ENCODE peak calls at places on chromosomes 11 and 22, in five cellular contexts. M, O, Y, L and A are unnamed samples.

GRCh38 chr11:21582791-21583190 is 610.1 kb upstream of the ANO5 start:
- DNase-seq in M (no peak), O (peak; percentile 45), Y (no peak), L (no peak), A (no peak)

GRCh38 chr11:11842426-11843008 is 745 bp downstream of the USP47 start:
- DNase-seq in O (peak; percentile 83), Y (peak; percentile 53), L (no peak), M (peak; percentile 77), A (peak; percentile 82)

GRCh38 chr22:48145738-48146137 is 1383.3 kb downstream of the TBC1D22A start:
- DNase-seq in O (no peak), Y (no peak), L (no peak), M (no peak), A (no peak)

GRCh38 chr11:127003260-127003981 is 2.9 kb upstream of the KIRREL3 start:
- DNase-seq in O (peak; percentile 71), M (no peak), Y (no peak), L (peak; percentile 84), A (peak; percentile 67)

GRCh38 chr11:78371221-78371899 is 46.3 kb downstream of the GAB2 start:
- DNase-seq in O (no peak), M (peak; percentile 38), Y (no peak), L (no peak), A (no peak)

GRCh38 chr11:91871791-91872190 is 352.8 kb upstream of the FAT3 start:
- DNase-seq in L (no peak), Y (no peak), O (no peak), M (no peak), A (no peak)

GRCh38 chr11:116605543-116605942 is 167.2 kb downstream of the BUD13 start:
- DNase-seq in Y (peak; percentile 32), O (peak; percentile 55), L (peak; percentile 96), M (peak; percentile 56), A (peak; percentile 81)

GRCh38 chr11:69867076-69868002 is 48.1 kb upstream of the FGF3 start:
- DNase-seq in M (no peak), O (no peak), Y (no peak), L (no peak), A (no peak)

GRCh38 chr11:63007920-63008319 is 7.7 kb downstream of the SLC22A8 start:
- DNase-seq in O (no peak), Y (no peak), L (no peak), M (no peak), A (peak; percentile 21)

GRCh38 chr22:31603081-31603525 is 58.9 kb downstream of the PISD start:
- DNase-seq in Y (no peak), L (no peak), M (no peak), O (no peak), A (no peak)

GRCh38 chr11:70243912-70244652 is 26.4 kb upstream of the PPFIA1 start:
- DNase-seq in O (no peak), Y (no peak), M (no peak), L (no peak), A (no peak)

GRCh38 chr11:1907955-1908354 is 11.5 kb upstream of the TNNT3 start:
- DNase-seq in L (no peak), M (no peak), O (no peak), Y (no peak), A (no peak)

GRCh38 chr11:118106789-118107335 is 20.1 kb upstream of the SMIM35 start:
- DNase-seq in Y (no peak), M (no peak), L (no peak), O (no peak), A (no peak)

GRCh38 chr11:111334495-111335123 is 36.3 kb downstream of the POU2AF3 start:
- DNase-seq in O (no peak), Y (no peak), M (no peak), L (no peak), A (peak; percentile 74)

GRCh38 chr11:68343761-68344256 is 31.4 kb downstream of the LRP5 start:
- DNase-seq in M (no peak), O (no peak), Y (no peak), L (no peak), A (peak; percentile 49)

GRCh38 chr11:35857922-35858321 is 85.9 kb upstream of the LDLRAD3 start:
- DNase-seq in O (no peak), M (no peak), Y (no peak), L (no peak), A (no peak)

GRCh38 chr22:30763815-30764686 is 69.4 kb downstream of the OSBP2 start:
- DNase-seq in O (peak; percentile 59), L (peak; percentile 61), M (peak; percentile 64), Y (peak; percentile 59), A (peak; percentile 88)

GRCh38 chr11:123238297-123238696 is 43.2 kb upstream of the CLMP start:
- DNase-seq in Y (no peak), M (no peak), O (no peak), L (no peak), A (peak; percentile 41)

GRCh38 chr22:48340191-48340590 is 1487.5 kb downstream of the BRD1 start:
- DNase-seq in Y (no peak), M (no peak), L (no peak), O (no peak), A (no peak)

GRCh38 chr11:87372068-87372467 is 334.3 kb downstream of the TMEM135 start:
- DNase-seq in O (no peak), Y (no peak), M (no peak), L (no peak), A (no peak)

GRCh38 chr11:118265954-118266353 is 1.9 kb upstream of the MPZL2 start:
- DNase-seq in O (no peak), L (no peak), Y (no peak), M (no peak), A (no peak)

GRCh38 chr11:72573380-72573949 is 100.8 kb downstream of the PDE2A start:
- DNase-seq in M (no peak), O (peak; percentile 33), L (peak; percentile 85), Y (peak; percentile 23), A (peak; percentile 68)

GRCh38 chr11:8356731-8357504 is 93.2 kb upstream of the LMO1 start:
- DNase-seq in O (no peak), L (no peak), Y (no peak), M (no peak), A (no peak)

GRCh38 chr11:126341760-126342161 is 13.7 kb upstream of the ST3GAL4 start:
- DNase-seq in L (no peak), O (no peak), M (no peak), Y (no peak), A (no peak)

GRCh38 chr22:27507935-27508504 is 293.5 kb downstream of the MN1 start:
- DNase-seq in M (peak; percentile 3), Y (no peak), O (no peak), L (no peak), A (no peak)

GRCh38 chr11:112513936-112514716 is 253.5 kb upstream of the PLET1 start:
- DNase-seq in L (peak; percentile 19), Y (no peak), O (no peak), M (no peak), A (no peak)

GRCh38 chr11:61111060-61111435 is 8.8 kb downstream of the CD5 start:
- DNase-seq in L (no peak), Y (no peak), M (no peak), O (no peak), A (no peak)

GRCh38 chr11:33697997-33698396 is 2.6 kb downstream of the C11orf91 start:
- DNase-seq in O (no peak), M (no peak), L (no peak), Y (no peak), A (no peak)
- H3K27ac ChIP-seq in O (no peak overlapping the region), M (no peak overlapping the region), L (no peak overlapping the region), Y (no peak overlapping the region), A (peak overlapping the region; percentile 0)

GRCh38 chr11:102831128-102831708 is 12.2 kb downstream of the MMP3 start:
- DNase-seq in O (peak; percentile 66), L (peak; percentile 71), M (no peak), Y (no peak), A (peak; percentile 44)
- H2AFZ ChIP-seq in O (peak overlapping the region; percentile 11), L (peak overlapping the region; percentile 61), M (no peak overlapping the region), Y (no peak overlapping the region), A (peak overlapping the region; percentile 17)

DNA sequence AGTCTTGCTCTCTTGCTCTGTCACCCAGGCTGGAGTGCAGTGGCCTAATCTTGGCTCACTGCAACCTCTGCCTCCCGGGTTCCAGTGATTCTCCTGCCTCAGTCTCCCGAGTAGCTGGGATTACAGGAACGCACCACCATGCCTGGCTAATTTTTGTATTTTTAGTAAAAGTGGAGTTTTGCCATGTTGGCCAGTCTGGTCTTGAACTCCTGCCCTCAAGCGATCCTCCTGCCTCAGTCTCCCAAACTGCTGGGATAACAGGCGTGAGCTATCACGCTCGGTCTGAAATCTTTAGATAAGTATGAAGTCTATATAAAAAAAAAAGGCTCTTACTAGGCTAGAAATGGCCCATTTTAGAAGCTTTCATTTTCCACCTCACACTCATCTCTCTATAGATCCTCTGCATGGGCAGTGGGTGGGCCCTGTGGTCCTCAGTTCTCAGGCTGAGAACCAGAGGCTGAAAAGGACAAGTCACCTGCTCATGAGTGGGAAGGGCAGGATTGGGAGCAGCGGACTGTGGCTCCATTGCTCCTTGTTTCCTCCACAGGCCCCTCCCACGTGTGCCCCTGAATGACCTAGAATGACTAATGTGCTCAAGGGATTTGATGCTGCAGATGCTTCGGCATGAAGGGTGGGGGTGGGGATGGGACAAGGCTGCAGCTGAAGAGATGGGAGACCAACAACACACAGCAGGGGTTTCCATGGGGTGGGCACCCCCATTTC is 19.8 kb upstream of the PRAME start:
- DNase-seq in M (no peak), L (no peak), Y (no peak), O (no peak), A (peak; percentile 39)
- H3K27ac ChIP-seq in M (no peak overlapping the region), L (no peak overlapping the region), Y (no peak overlapping the region), O (no peak overlapping the region), A (no peak overlapping the region)

DNA sequence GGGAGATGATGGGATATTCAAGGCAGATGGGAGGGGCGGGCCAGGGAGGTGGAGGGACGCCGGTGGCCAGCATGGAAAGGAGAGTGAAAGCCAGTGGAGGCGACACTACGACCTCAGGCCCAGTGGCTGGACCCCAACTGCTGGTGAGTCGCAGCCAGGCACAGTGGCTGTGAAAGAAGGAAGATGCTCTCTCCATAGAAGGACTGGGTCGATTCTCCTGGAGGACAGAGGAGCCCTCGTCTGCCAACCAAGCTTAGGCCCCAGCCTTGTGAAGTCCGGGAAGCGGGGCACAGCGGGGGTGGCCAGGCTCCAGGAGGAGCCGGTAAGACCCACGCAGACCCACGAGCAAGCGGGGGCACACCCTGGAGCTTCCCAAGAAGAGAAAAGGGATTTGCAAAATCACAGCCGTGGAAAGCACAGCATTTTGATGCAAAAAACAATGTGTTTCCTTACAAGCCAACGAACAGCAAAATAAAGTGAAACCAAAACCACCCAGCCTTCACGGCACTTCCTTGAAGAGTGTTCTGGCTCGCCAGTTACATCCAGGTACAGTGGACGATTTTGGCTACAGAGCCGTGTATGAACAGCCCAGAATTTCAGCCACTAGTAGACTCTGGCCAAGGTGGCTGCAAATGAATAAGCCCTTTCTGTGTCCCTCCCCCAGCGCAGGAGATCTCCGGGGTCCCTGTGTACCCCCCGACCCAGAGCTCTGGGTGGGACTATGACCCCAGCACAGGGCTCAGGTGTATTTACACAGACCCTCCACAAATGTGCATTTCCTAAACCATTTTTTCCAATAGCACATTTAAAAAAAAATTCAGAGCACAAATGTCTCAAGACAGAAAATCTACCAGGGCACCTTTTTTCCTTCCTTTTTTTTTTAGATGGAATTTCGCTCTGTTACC is 96.9 kb downstream of the TRMU start:
- DNase-seq in O (peak; percentile 85), Y (no peak), L (peak; percentile 43), M (peak; percentile 79), A (no peak)
- H2AFZ ChIP-seq in O (peak overlapping the region; percentile 90), Y (no peak overlapping the region), L (no peak overlapping the region), M (peak overlapping the region; percentile 91), A (no peak overlapping the region)

DNA sequence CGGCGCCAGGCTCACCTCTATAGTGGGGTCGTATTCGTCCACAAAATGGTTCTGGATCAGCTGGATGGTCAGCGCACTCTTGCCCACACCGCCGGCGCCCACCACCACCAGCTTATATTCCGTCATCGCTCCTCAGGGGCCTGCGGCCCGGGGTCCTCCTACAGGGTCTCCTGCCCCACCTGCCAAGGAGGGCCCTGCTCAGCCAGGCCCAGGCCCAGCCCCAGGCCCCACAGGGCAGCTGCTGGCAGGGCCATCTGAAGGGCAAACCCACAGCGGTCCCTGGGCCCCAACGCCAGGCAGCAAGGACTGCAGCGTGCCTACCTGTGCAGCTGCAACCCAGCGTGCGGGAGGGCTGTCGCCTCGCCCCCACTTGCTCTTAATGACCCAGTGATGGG is 1.2 kb downstream of the HRAS start:
- DNase-seq in O (no peak), Y (no peak), L (no peak), M (no peak), A (peak; percentile 2)
- H3K27ac ChIP-seq in O (peak overlapping the region; percentile 62), Y (peak overlapping the region; percentile 95), L (no peak overlapping the region), M (peak overlapping the region; percentile 34), A (no peak overlapping the region)